ENCODE peak calls at places on chromosome 14, in seven cellular contexts. I is activated T-cell treated with anti-CD3 and anti-CD28 coated beads for 24 hours; V is NT2/D1; W is effector CD4-positive, alpha-beta T cell; F is GM23338; X is dorsolateral prefrontal cortex; J is choroid plexus epithelial cell. L is an unnamed sample.

GRCh38 chr14:105023144-105023543 is 2.3 kb upstream of the CDCA4 start:
- DNase-seq in J (peak; percentile 53), F (no peak), I (no peak), V (no peak), W (no peak), X (no peak), L (no peak)

GRCh38 chr14:23028800-23029199 is 5.9 kb downstream of the PSMB5 start:
- DNase-seq in X (no peak), J (no peak), F (no peak), W (no peak), V (no peak), I (no peak), L (no peak)

GRCh38 chr14:79551591-79551990 is 659.7 kb downstream of the DIO2 start:
- DNase-seq in X (no peak), W (no peak), V (no peak), J (no peak), F (no peak), I (no peak), L (no peak)

GRCh38 chr14:58549358-58549757 is 88.4 kb upstream of the DACT1 start:
- DNase-seq in J (peak; percentile 46), F (peak; percentile 33), X (no peak), W (no peak), I (no peak), V (no peak), L (no peak)

GRCh38 chr14:67515386-67516079 is 17.6 kb upstream of the PLEKHH1 start:
- DNase-seq in J (no peak), X (peak; percentile 62), I (no peak), V (no peak), F (peak; percentile 64), W (no peak), L (no peak)

GRCh38 chr14:35155962-35156361 is 33.6 kb downstream of the PRORP start:
- DNase-seq in V (no peak), F (peak; percentile 2), W (no peak), X (no peak), I (no peak), J (peak; percentile 82), L (no peak)

GRCh38 chr14:93199031-93199430 is 7.8 kb downstream of the GON7 start:
- DNase-seq in X (no peak), F (no peak), W (no peak), J (no peak), V (no peak), I (no peak), L (no peak)

GRCh38 chr14:35341454-35342159 is 49.4 kb downstream of the PSMA6 start:
- DNase-seq in I (no peak), V (no peak), J (peak; percentile 50), X (peak; percentile 95), F (peak; percentile 50), W (no peak), L (peak; percentile 95)

GRCh38 chr14:101359221-101360044 is 201.9 kb upstream of the DIO3 start:
- DNase-seq in I (no peak), J (peak; percentile 12), V (no peak), W (no peak), X (no peak), F (no peak), L (peak; percentile 32)

GRCh38 chr14:22666203-22666893 is 22.2 kb upstream of the OR6J1 start:
- DNase-seq in J (no peak), X (no peak), F (no peak), W (no peak), V (no peak), I (no peak), L (no peak)

GRCh38 chr14:59028476-59029202 is 159.8 kb upstream of the DAAM1 start:
- DNase-seq in X (no peak), W (no peak), V (no peak), J (peak; percentile 87), F (peak; percentile 71), I (no peak), L (peak; percentile 45)

GRCh38 chr14:67579636-67580035 is 20.4 kb downstream of the PIGH start:
- DNase-seq in F (no peak), J (no peak), W (no peak), I (no peak), X (no peak), V (no peak), L (no peak)

GRCh38 chr14:50813544-50813863 is 17.5 kb downstream of the NIN start:
- DNase-seq in F (no peak), J (peak; percentile 50), V (no peak), W (no peak), X (no peak), I (no peak), L (no peak)